ENCODE peak calls at places on chromosomes 11 and 22, in five cellular contexts. K is testis, B is left ventricle myocardium inferior, N is GM23248, S is omental fat pad. O is an unnamed sample.

GRCh38 chr11:125055107-125055715 is 7.9 kb upstream of the SLC37A2 start:
- DNase-seq in K (no peak), B (no peak), N (no peak), S (no peak), O (no peak)

GRCh38 chr11:70201876-70202861 is 927 bp upstream of the FADD start:
- DNase-seq in K (no peak), B (no peak), N (peak; percentile 53), S (no peak), O (no peak)

GRCh38 chr22:37088750-37089408 is 20.6 kb downstream of the TMPRSS6 start:
- DNase-seq in K (no peak), B (no peak), N (no peak), S (no peak), O (no peak)

GRCh38 chr11:68313574-68314202 is 1.3 kb downstream of the LRP5 start:
- DNase-seq in K (no peak), B (no peak), N (peak; percentile 30), S (no peak), O (no peak)

GRCh38 chr11:69534166-69534530 is 52.7 kb downstream of the LINC01488 start:
- DNase-seq in K (no peak), B (no peak), N (no peak), S (no peak), O (no peak)

GRCh38 chr11:97140885-97141494 is 751.2 kb downstream of the JRKL start:
- DNase-seq in K (no peak), B (no peak), N (peak; percentile 42), S (no peak), O (no peak)

GRCh38 chr22:44089717-44090570 is 65.8 kb downstream of the PARVB start:
- DNase-seq in K (no peak), B (no peak), N (no peak), S (no peak), O (no peak)

GRCh38 chr11:102241026-102241425 is 76.3 kb upstream of the BIRC3 start:
- DNase-seq in K (no peak), B (no peak), N (peak; percentile 57), S (no peak), O (no peak)

GRCh38 chr11:16812274-16812673 is 73.8 kb downstream of the C11orf58 start:
- DNase-seq in K (peak; percentile 57), B (no peak), N (no peak), S (no peak), O (no peak)

GRCh38 chr11:61273151-61274078 is 21.7 kb downstream of the VWCE start:
- DNase-seq in K (no peak), B (no peak), N (no peak), S (no peak), O (no peak)

GRCh38 chr11:108177570-108177969 is 44.9 kb downstream of the NPAT start:
- DNase-seq in K (no peak), B (no peak), N (no peak), S (no peak), O (no peak)

GRCh38 chr11:44178381-44178780 is 82.9 kb downstream of the EXT2 start:
- DNase-seq in K (no peak), B (no peak), N (peak; percentile 22), S (no peak), O (peak; percentile 21)

GRCh38 chr22:46055851-46056168 is 78.8 kb upstream of the WNT7B start:
- DNase-seq in K (no peak), B (no peak), N (no peak), S (peak; percentile 24), O (no peak)

GRCh38 chr22:24236656-24237055 is 8.2 kb downstream of the GGT5 start:
- DNase-seq in K (no peak), B (no peak), N (no peak), S (no peak), O (no peak)

GRCh38 chr11:45102810-45103621 is 43.4 kb upstream of the PRDM11 start:
- DNase-seq in K (peak; percentile 69), B (no peak), N (peak; percentile 89), S (no peak), O (peak; percentile 83)

GRCh38 chr11:11977206-11977938 is 31.1 kb downstream of the DKK3 start:
- DNase-seq in K (peak; percentile 78), B (peak; percentile 71), N (peak; percentile 94), S (no peak), O (peak; percentile 91)

GRCh38 chr11:11505190-11505589 is 116.6 kb downstream of the GALNT18 start:
- DNase-seq in K (no peak), B (no peak), N (peak; percentile 12), S (no peak), O (no peak)

GRCh38 chr11:130070109-130070828 is 575 bp downstream of the APLP2 start:
- DNase-seq in K (peak; percentile 45), B (peak; percentile 42), N (peak; percentile 71), S (no peak), O (peak; percentile 57)

GRCh38 chr22:20080445-20080775 is 369 bp downstream of the DGCR8 start:
- DNase-seq in K (peak; percentile 64), B (peak; percentile 68), N (peak; percentile 80), S (no peak), O (peak; percentile 73)

GRCh38 chr11:95084509-95084908 is 5.1 kb upstream of the ENDOD1 start:
- DNase-seq in K (no peak), B (no peak), N (peak; percentile 87), S (no peak), O (no peak)

GRCh38 chr11:73388241-73389133 is 12.3 kb downstream of the RELT start:
- DNase-seq in K (no peak), B (peak; percentile 70), N (no peak), S (no peak), O (no peak)

GRCh38 chr11:88482871-88483301 is 145.3 kb upstream of the CTSC start:
- DNase-seq in K (no peak), B (no peak), N (peak; percentile 54), S (no peak), O (no peak)

GRCh38 chr11:9004310-9004945 is 627 bp upstream of the NRIP3 start:
- DNase-seq in K (peak; percentile 22), B (no peak), N (no peak), S (no peak), O (no peak)

GRCh38 chr11:101470414-101470813 is 113.4 kb downstream of the TRPC6 start:
- DNase-seq in K (no peak), B (no peak), N (peak; percentile 5), S (no peak), O (no peak)

GRCh38 chr11:118911113-118911879 is 14.4 kb downstream of the BCL9L start:
- DNase-seq in K (no peak), B (no peak), N (peak; percentile 88), S (no peak), O (no peak)

GRCh38 chr22:19356708-19357269 is 65.3 kb upstream of the CLTCL1 start:
- DNase-seq in K (no peak), B (no peak), N (no peak), S (no peak), O (no peak)

GRCh38 chr22:44229331-44229730 is 48.6 kb downstream of the PARVG start:
- DNase-seq in K (no peak), B (no peak), N (no peak), S (no peak), O (no peak)

GRCh38 chr11:59615132-59615636 is 390 bp downstream of the OSBP start:
- DNase-seq in K (peak; percentile 69), B (peak; percentile 30), N (peak; percentile 50), S (peak; percentile 35), O (peak; percentile 10)

GRCh38 chr22:19176175-19176630 is 2.3 kb downstream of the SLC25A1 start:
- DNase-seq in K (no peak), B (no peak), N (no peak), S (no peak), O (no peak)

GRCh38 chr11:47775240-47775869 is 8.2 kb upstream of the FNBP4 start:
- DNase-seq in K (peak; percentile 13), B (no peak), N (no peak), S (no peak), O (no peak)

GRCh38 chr11:115267871-115268270 is 236.3 kb downstream of the CADM1 start:
- DNase-seq in K (no peak), B (no peak), N (no peak), S (no peak), O (no peak)

GRCh38 chr11:96154802-96155520 is 188.0 kb downstream of the MAML2 start:
- DNase-seq in K (peak; percentile 52), B (no peak), N (peak; percentile 81), S (no peak), O (peak; percentile 36)

GRCh38 chr11:126886636-126887035 is 113.9 kb downstream of the KIRREL3 start:
- DNase-seq in K (no peak), B (no peak), N (no peak), S (no peak), O (no peak)

GRCh38 chr11:17845431-17845881 is 110.9 kb downstream of the KCNC1 start:
- DNase-seq in K (no peak), B (no peak), N (peak; percentile 82), S (no peak), O (peak; percentile 10)

GRCh38 chr11:32331098-32331497 is 104.2 kb downstream of the WT1 start:
- DNase-seq in K (peak; percentile 38), B (no peak), N (no peak), S (no peak), O (no peak)

GRCh38 chr11:111297696-111298095 is 650 bp upstream of the POU2AF3 start:
- DNase-seq in K (no peak), B (no peak), N (no peak), S (no peak), O (no peak)

GRCh38 chr22:41983516-41983915 is 14.3 kb downstream of the SEPTIN3 start:
- DNase-seq in K (no peak), B (no peak), N (peak; percentile 66), S (no peak), O (no peak)

GRCh38 chr22:49488943-49489342 is 338.7 kb downstream of the BRD1 start:
- DNase-seq in K (no peak), B (no peak), N (no peak), S (no peak), O (no peak)